ENCODE peak calls at places on chromosomes 4 and X, in eight cellular contexts. One of them, this sample, is unnamed.

GRCh38 chr4:3290889-3291321 is 1.9 kb upstream of the RGS12 start:
- DNase-seq in HS-5: no peak
- DNase-seq in NCI-H774: no peak
- DNase-seq in stimulated activated CD4-positive, alpha-beta T cell treated with anti-CD3 and anti-CD28 coated beads, TNF-alpha, amount 100 ng/mL, for 24 hours: no peak
- DNase-seq in ovary: no peak
- DNase-seq in NCI-H460: no peak
- DNase-seq in fibroblast of pulmonary artery: no peak
- DNase-seq in left ventricle myocardium superior: no peak
- DNase-seq in this sample: no peak

GRCh38 chr4:25088342-25088952 is 57.7 kb upstream of the LGI2 start:
- DNase-seq in HS-5: no peak
- DNase-seq in NCI-H774: no peak
- DNase-seq in stimulated activated CD4-positive, alpha-beta T cell treated with anti-CD3 and anti-CD28 coated beads, TNF-alpha, amount 100 ng/mL, for 24 hours: no peak
- DNase-seq in ovary: no peak
- DNase-seq in NCI-H460: no peak
- DNase-seq in fibroblast of pulmonary artery: no peak
- DNase-seq in left ventricle myocardium superior: peak
- DNase-seq in this sample: no peak

GRCh38 chr4:150044517-150044916 is 33.7 kb upstream of the DCLK2 start:
- DNase-seq in HS-5: no peak
- DNase-seq in NCI-H774: no peak
- DNase-seq in stimulated activated CD4-positive, alpha-beta T cell treated with anti-CD3 and anti-CD28 coated beads, TNF-alpha, amount 100 ng/mL, for 24 hours: no peak
- DNase-seq in ovary: no peak
- DNase-seq in NCI-H460: no peak
- DNase-seq in fibroblast of pulmonary artery: no peak
- DNase-seq in left ventricle myocardium superior: no peak
- DNase-seq in this sample: no peak

GRCh38 chr4:4455199-4455865 is 68.4 kb downstream of the NSG1 start:
- DNase-seq in HS-5: no peak
- DNase-seq in NCI-H774: no peak
- DNase-seq in stimulated activated CD4-positive, alpha-beta T cell treated with anti-CD3 and anti-CD28 coated beads, TNF-alpha, amount 100 ng/mL, for 24 hours: no peak
- DNase-seq in ovary: no peak
- DNase-seq in NCI-H460: no peak
- DNase-seq in fibroblast of pulmonary artery: no peak
- DNase-seq in left ventricle myocardium superior: no peak
- DNase-seq in this sample: no peak

GRCh38 chr4:124079174-124079780 is 633.3 kb downstream of the ANKRD50 start:
- DNase-seq in HS-5: peak
- DNase-seq in NCI-H774: no peak
- DNase-seq in stimulated activated CD4-positive, alpha-beta T cell treated with anti-CD3 and anti-CD28 coated beads, TNF-alpha, amount 100 ng/mL, for 24 hours: no peak
- DNase-seq in ovary: no peak
- DNase-seq in NCI-H460: no peak
- DNase-seq in fibroblast of pulmonary artery: peak
- DNase-seq in left ventricle myocardium superior: no peak
- DNase-seq in this sample: peak

GRCh38 chr4:99504804-99505502 is 5.9 kb upstream of the C4orf17 start:
- DNase-seq in HS-5: no peak
- DNase-seq in NCI-H774: no peak
- DNase-seq in stimulated activated CD4-positive, alpha-beta T cell treated with anti-CD3 and anti-CD28 coated beads, TNF-alpha, amount 100 ng/mL, for 24 hours: no peak
- DNase-seq in ovary: no peak
- DNase-seq in NCI-H460: no peak
- DNase-seq in fibroblast of pulmonary artery: no peak
- DNase-seq in left ventricle myocardium superior: no peak
- DNase-seq in this sample: no peak

GRCh38 chr4:83905952-83906351 is 370.0 kb downstream of the GPAT3 start:
- DNase-seq in HS-5: no peak
- DNase-seq in NCI-H774: no peak
- DNase-seq in stimulated activated CD4-positive, alpha-beta T cell treated with anti-CD3 and anti-CD28 coated beads, TNF-alpha, amount 100 ng/mL, for 24 hours: no peak
- DNase-seq in ovary: no peak
- DNase-seq in NCI-H460: peak
- DNase-seq in fibroblast of pulmonary artery: no peak
- DNase-seq in left ventricle myocardium superior: no peak
- DNase-seq in this sample: no peak

GRCh38 chr4:25928320-25928955 is 14.4 kb downstream of the SMIM20 start:
- DNase-seq in HS-5: no peak
- DNase-seq in NCI-H774: peak
- DNase-seq in stimulated activated CD4-positive, alpha-beta T cell treated with anti-CD3 and anti-CD28 coated beads, TNF-alpha, amount 100 ng/mL, for 24 hours: no peak
- DNase-seq in ovary: no peak
- DNase-seq in NCI-H460: no peak
- DNase-seq in fibroblast of pulmonary artery: no peak
- DNase-seq in left ventricle myocardium superior: no peak
- DNase-seq in this sample: no peak

GRCh38 chr4:128060130-128060619 is 937 bp upstream of the LARP1B start:
- DNase-seq in HS-5: no peak
- DNase-seq in NCI-H774: no peak
- DNase-seq in stimulated activated CD4-positive, alpha-beta T cell treated with anti-CD3 and anti-CD28 coated beads, TNF-alpha, amount 100 ng/mL, for 24 hours: no peak
- DNase-seq in ovary: no peak
- DNase-seq in NCI-H460: no peak
- DNase-seq in fibroblast of pulmonary artery: peak
- DNase-seq in left ventricle myocardium superior: no peak
- DNase-seq in this sample: no peak

GRCh38 chr4:114547340-114548134 is 51.1 kb upstream of the UGT8 start:
- DNase-seq in HS-5: no peak
- DNase-seq in NCI-H774: no peak
- DNase-seq in stimulated activated CD4-positive, alpha-beta T cell treated with anti-CD3 and anti-CD28 coated beads, TNF-alpha, amount 100 ng/mL, for 24 hours: no peak
- DNase-seq in ovary: no peak
- DNase-seq in NCI-H460: no peak
- DNase-seq in fibroblast of pulmonary artery: no peak
- DNase-seq in left ventricle myocardium superior: no peak
- DNase-seq in this sample: no peak

GRCh38 chrX:17580529-17581155 is 156.7 kb upstream of the SCML1 start:
- DNase-seq in HS-5: no peak
- DNase-seq in NCI-H774: no peak
- DNase-seq in stimulated activated CD4-positive, alpha-beta T cell treated with anti-CD3 and anti-CD28 coated beads, TNF-alpha, amount 100 ng/mL, for 24 hours: no peak
- DNase-seq in ovary: no peak
- DNase-seq in NCI-H460: no peak
- DNase-seq in fibroblast of pulmonary artery: peak
- DNase-seq in left ventricle myocardium superior: no peak
- DNase-seq in this sample: no peak

GRCh38 chrX:134419784-134420183 is 40.2 kb upstream of the HPRT1 start:
- DNase-seq in HS-5: no peak
- DNase-seq in NCI-H774: no peak
- DNase-seq in stimulated activated CD4-positive, alpha-beta T cell treated with anti-CD3 and anti-CD28 coated beads, TNF-alpha, amount 100 ng/mL, for 24 hours: no peak
- DNase-seq in ovary: no peak
- DNase-seq in NCI-H460: no peak
- DNase-seq in fibroblast of pulmonary artery: no peak
- DNase-seq in left ventricle myocardium superior: no peak
- DNase-seq in this sample: no peak

GRCh38 chrX:140776320-140776719 is 66.8 kb downstream of the LINC00632 start:
- DNase-seq in HS-5: no peak
- DNase-seq in NCI-H774: no peak
- DNase-seq in stimulated activated CD4-positive, alpha-beta T cell treated with anti-CD3 and anti-CD28 coated beads, TNF-alpha, amount 100 ng/mL, for 24 hours: no peak
- DNase-seq in ovary: no peak
- DNase-seq in NCI-H460: no peak
- DNase-seq in fibroblast of pulmonary artery: no peak
- DNase-seq in left ventricle myocardium superior: no peak
- DNase-seq in this sample: no peak

GRCh38 chr4:56048621-56049427 is 100.1 kb downstream of the CEP135 start:
- DNase-seq in HS-5: no peak
- DNase-seq in NCI-H774: peak
- DNase-seq in stimulated activated CD4-positive, alpha-beta T cell treated with anti-CD3 and anti-CD28 coated beads, TNF-alpha, amount 100 ng/mL, for 24 hours: peak
- DNase-seq in ovary: peak
- DNase-seq in NCI-H460: peak
- DNase-seq in fibroblast of pulmonary artery: peak
- DNase-seq in left ventricle myocardium superior: peak
- DNase-seq in this sample: no peak

GRCh38 chr4:139403457-139403856 is 50.5 kb upstream of the RAB33B start:
- DNase-seq in HS-5: no peak
- DNase-seq in NCI-H774: no peak
- DNase-seq in stimulated activated CD4-positive, alpha-beta T cell treated with anti-CD3 and anti-CD28 coated beads, TNF-alpha, amount 100 ng/mL, for 24 hours: no peak
- DNase-seq in ovary: no peak
- DNase-seq in NCI-H460: no peak
- DNase-seq in fibroblast of pulmonary artery: peak
- DNase-seq in left ventricle myocardium superior: no peak
- DNase-seq in this sample: no peak

GRCh38 chr4:98617358-98618047 is 40.9 kb downstream of the TSPAN5 start:
- DNase-seq in HS-5: no peak
- DNase-seq in NCI-H774: no peak
- DNase-seq in stimulated activated CD4-positive, alpha-beta T cell treated with anti-CD3 and anti-CD28 coated beads, TNF-alpha, amount 100 ng/mL, for 24 hours: no peak
- DNase-seq in ovary: no peak
- DNase-seq in NCI-H460: no peak
- DNase-seq in fibroblast of pulmonary artery: peak
- DNase-seq in left ventricle myocardium superior: no peak
- DNase-seq in this sample: no peak

GRCh38 chr4:179695175-179695574 is 2252.9 kb upstream of the AGA start:
- DNase-seq in HS-5: peak
- DNase-seq in NCI-H774: no peak
- DNase-seq in stimulated activated CD4-positive, alpha-beta T cell treated with anti-CD3 and anti-CD28 coated beads, TNF-alpha, amount 100 ng/mL, for 24 hours: no peak
- DNase-seq in ovary: no peak
- DNase-seq in NCI-H460: no peak
- DNase-seq in fibroblast of pulmonary artery: peak
- DNase-seq in left ventricle myocardium superior: no peak
- DNase-seq in this sample: peak

GRCh38 chrX:23694606-23695005 is 27.3 kb downstream of the PRDX4 start:
- DNase-seq in HS-5: peak
- DNase-seq in NCI-H774: peak
- DNase-seq in stimulated activated CD4-positive, alpha-beta T cell treated with anti-CD3 and anti-CD28 coated beads, TNF-alpha, amount 100 ng/mL, for 24 hours: no peak
- DNase-seq in ovary: peak
- DNase-seq in NCI-H460: peak
- DNase-seq in fibroblast of pulmonary artery: peak
- DNase-seq in left ventricle myocardium superior: peak
- DNase-seq in this sample: no peak

GRCh38 chr4:74158561-74159396 is 861 bp downstream of the MTHFD2L start:
- DNase-seq in HS-5: no peak
- DNase-seq in NCI-H774: no peak
- DNase-seq in stimulated activated CD4-positive, alpha-beta T cell treated with anti-CD3 and anti-CD28 coated beads, TNF-alpha, amount 100 ng/mL, for 24 hours: no peak
- DNase-seq in ovary: no peak
- DNase-seq in NCI-H460: peak
- DNase-seq in fibroblast of pulmonary artery: peak
- DNase-seq in left ventricle myocardium superior: no peak
- DNase-seq in this sample: no peak

GRCh38 chrX:54540289-54540688 is 10.3 kb downstream of the GNL3L start:
- DNase-seq in HS-5: no peak
- DNase-seq in NCI-H774: no peak
- DNase-seq in stimulated activated CD4-positive, alpha-beta T cell treated with anti-CD3 and anti-CD28 coated beads, TNF-alpha, amount 100 ng/mL, for 24 hours: no peak
- DNase-seq in ovary: no peak
- DNase-seq in NCI-H460: no peak
- DNase-seq in fibroblast of pulmonary artery: peak
- DNase-seq in left ventricle myocardium superior: peak
- DNase-seq in this sample: no peak

GRCh38 chr4:827209-828081 is 1.5 kb upstream of the CPLX1 start:
- DNase-seq in HS-5: no peak
- DNase-seq in NCI-H774: no peak
- DNase-seq in stimulated activated CD4-positive, alpha-beta T cell treated with anti-CD3 and anti-CD28 coated beads, TNF-alpha, amount 100 ng/mL, for 24 hours: no peak
- DNase-seq in ovary: no peak
- DNase-seq in NCI-H460: no peak
- DNase-seq in fibroblast of pulmonary artery: no peak
- DNase-seq in left ventricle myocardium superior: no peak
- DNase-seq in this sample: no peak

GRCh38 chr4:182806259-182807252 is 110.6 kb downstream of the DCTD start:
- DNase-seq in HS-5: peak
- DNase-seq in NCI-H774: peak
- DNase-seq in stimulated activated CD4-positive, alpha-beta T cell treated with anti-CD3 and anti-CD28 coated beads, TNF-alpha, amount 100 ng/mL, for 24 hours: peak
- DNase-seq in ovary: peak
- DNase-seq in NCI-H460: peak
- DNase-seq in fibroblast of pulmonary artery: peak
- DNase-seq in left ventricle myocardium superior: peak
- DNase-seq in this sample: peak